ENCODE peak calls at places on chromosomes 2 and 18, in seven cellular contexts. X is DND-41, I is K562, N is IMR-90, C is H9, K is GM12878, L is fibroblast of lung. F is an unnamed sample.

GRCh38 chr18:25568926-25569325 is 217.0 kb upstream of the ZNF521 start:
- DNase-seq in K (no peak), I (no peak), L (no peak), N (no peak), X (no peak), C (no peak), F (no peak)

GRCh38 chr2:15969214-15969613 is 28.9 kb downstream of the MYCN start:
- DNase-seq in I (no peak), X (no peak), L (no peak), N (no peak), C (no peak), K (no peak), F (no peak)

GRCh38 chr2:182360012-182360662 is 66.7 kb downstream of the PDE1A start:
- DNase-seq in I (no peak), X (no peak), C (no peak), L (peak), K (no peak), N (peak), F (no peak)

GRCh38 chr2:241291977-241292376 is 23.5 kb downstream of the HDLBP start:
- DNase-seq in K (no peak), N (no peak), C (no peak), L (no peak), I (no peak), X (no peak), F (no peak)

GRCh38 chr2:118721817-118722551 is 125.5 kb downstream of the EN1 start:
- DNase-seq in N (no peak), X (no peak), L (peak), I (peak), C (no peak), K (no peak), F (no peak)

GRCh38 chr2:193584522-193584938 is 1389.8 kb upstream of the TMEFF2 start:
- DNase-seq in C (peak), I (no peak), K (no peak), L (peak), X (peak), N (peak), F (peak)

GRCh38 chr18:42336139-42336538 is 381.1 kb downstream of the PIK3C3 start:
- DNase-seq in C (no peak), K (no peak), I (no peak), N (no peak), X (no peak), L (no peak), F (no peak)

GRCh38 chr2:152617464-152618187 is 99.6 kb downstream of the PRPF40A start:
- DNase-seq in C (no peak), N (peak), I (no peak), L (peak), K (no peak), X (no peak), F (no peak)

GRCh38 chr2:106115250-106115649 is 78.9 kb downstream of the UXS1 start:
- DNase-seq in N (peak), X (no peak), L (peak), C (no peak), I (peak), K (no peak), F (peak)

GRCh38 chr2:62292190-62292589 is 96.3 kb downstream of the B3GNT2 start:
- DNase-seq in L (peak), X (no peak), C (no peak), I (no peak), N (peak), K (no peak), F (no peak)

GRCh38 chr18:77054606-77055428 is 77.8 kb downstream of the MBP start:
- DNase-seq in C (peak), N (peak), X (peak), I (peak), L (peak), K (peak), F (peak)

GRCh38 chr2:233059547-233059796 is 670 bp upstream of the INPP5D start:
- DNase-seq in C (no peak), K (no peak), I (peak), N (no peak), L (no peak), X (no peak), F (no peak)

GRCh38 chr2:239594772-239595608 is 194.2 kb upstream of the HDAC4 start:
- DNase-seq in C (peak), X (no peak), N (no peak), I (no peak), L (no peak), K (no peak), F (no peak)

GRCh38 chr2:200411831-200412230 is 98.0 kb downstream of the KCTD18 start:
- DNase-seq in N (peak), X (no peak), I (no peak), C (no peak), L (peak), K (no peak), F (peak)

GRCh38 chr2:69830045-69830905 is 815 bp downstream of the GMCL1 start:
- DNase-seq in L (peak), K (no peak), I (peak), N (no peak), C (peak), X (peak), F (peak)

GRCh38 chr18:79405781-79406575 is 10.2 kb downstream of the NFATC1 start:
- DNase-seq in N (no peak), L (no peak), K (peak), C (no peak), X (peak), I (no peak), F (no peak)

GRCh38 chr18:58364867-58365533 is 263.9 kb downstream of the ALPK2 start:
- DNase-seq in I (no peak), K (no peak), L (peak), N (peak), X (no peak), C (no peak), F (peak)

GRCh38 chr18:5543854-5544389 is at the start of gene EPB41L3:
- DNase-seq in L (peak), I (no peak), C (peak), K (no peak), X (no peak), N (peak), F (peak)

GRCh38 chr18:73511751-73512525 is 635.7 kb downstream of the FBXO15 start:
- DNase-seq in C (no peak), L (peak), K (no peak), N (peak), X (no peak), I (no peak), F (no peak)

GRCh38 chr2:58107803-58108710 is 61.5 kb downstream of the VRK2 start:
- DNase-seq in K (no peak), C (no peak), X (no peak), I (no peak), N (peak), L (peak), F (no peak)

GRCh38 chr2:196268538-196269338 is 97.4 kb upstream of the STK17B start:
- DNase-seq in N (peak), X (no peak), K (no peak), L (no peak), C (no peak), I (no peak), F (peak)

GRCh38 chr2:235709969-235710879 is 216.4 kb downstream of the AGAP1 start:
- DNase-seq in L (peak), K (no peak), I (peak), C (no peak), X (no peak), N (no peak), F (no peak)

GRCh38 chr2:1611886-1612285 is 132.4 kb downstream of the PXDN start:
- DNase-seq in C (no peak), X (no peak), L (no peak), K (no peak), I (no peak), N (no peak), F (no peak)

GRCh38 chr18:79956276-79956675 is 4.8 kb upstream of the SLC66A2 start:
- DNase-seq in L (no peak), X (no peak), C (no peak), I (no peak), N (no peak), K (no peak), F (no peak)

GRCh38 chr2:197168705-197169104 is 141.9 kb downstream of the ANKRD44 start:
- DNase-seq in I (peak), C (peak), L (peak), N (peak), X (peak), K (no peak), F (peak)

GRCh38 chr2:27776097-27776496 is 4.6 kb downstream of the MRPL33 start:
- DNase-seq in K (no peak), N (peak), L (peak), X (no peak), C (no peak), I (no peak), F (no peak)

GRCh38 chr2:123971564-123972318 is 53.3 kb upstream of the CNTNAP5 start:
- DNase-seq in L (no peak), I (no peak), C (no peak), X (no peak), K (no peak), N (no peak), F (no peak)

DNA sequence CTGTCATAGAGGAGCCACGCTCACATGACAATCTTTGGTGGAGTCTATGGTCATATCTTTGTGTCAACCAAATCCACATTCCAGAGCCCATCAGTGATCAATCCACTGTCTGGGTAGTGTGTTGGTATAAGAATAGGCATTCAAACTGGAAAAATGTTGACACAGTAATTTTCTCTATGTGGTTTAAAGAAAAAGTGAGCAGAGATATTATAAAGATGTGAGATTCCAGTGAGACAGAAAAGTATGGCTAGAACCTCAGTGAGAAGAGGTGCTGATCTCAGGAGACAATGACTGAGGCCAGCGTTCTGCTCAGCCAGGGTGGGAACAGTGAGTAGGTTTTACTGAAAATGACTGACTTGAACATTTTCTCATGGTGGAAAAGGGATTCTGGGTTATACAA is 215.0 kb downstream of the IRS1 start:
- DNase-seq in K (no peak), C (no peak), N (no peak), I (no peak), L (no peak), X (no peak), F (no peak)
- H3K4me2 ChIP-seq in K (no peak), C (no peak), N (no peak), I (no peak), L (no peak), X (no peak), F (no peak)

GRCh38 chr2:165627463-165627862 is 158.0 kb downstream of the CSRNP3 start:
- DNase-seq in L (peak), X (no peak), K (no peak), N (peak), I (no peak), C (no peak), F (no peak)

GRCh38 chr2:165629776-165630175 is 160.3 kb downstream of the CSRNP3 start:
- DNase-seq in K (no peak), X (no peak), I (no peak), C (no peak), L (no peak), N (no peak), F (no peak)

GRCh38 chr2:165632594-165632993 is 161.5 kb downstream of the GALNT3 start:
- DNase-seq in K (no peak), N (no peak), L (no peak), I (no peak), X (no peak), C (no peak), F (no peak)

GRCh38 chr2:165633431-165633830 is 160.6 kb downstream of the GALNT3 start:
- DNase-seq in X (no peak), L (no peak), I (no peak), K (no peak), C (no peak), N (no peak), F (peak)

DNA sequence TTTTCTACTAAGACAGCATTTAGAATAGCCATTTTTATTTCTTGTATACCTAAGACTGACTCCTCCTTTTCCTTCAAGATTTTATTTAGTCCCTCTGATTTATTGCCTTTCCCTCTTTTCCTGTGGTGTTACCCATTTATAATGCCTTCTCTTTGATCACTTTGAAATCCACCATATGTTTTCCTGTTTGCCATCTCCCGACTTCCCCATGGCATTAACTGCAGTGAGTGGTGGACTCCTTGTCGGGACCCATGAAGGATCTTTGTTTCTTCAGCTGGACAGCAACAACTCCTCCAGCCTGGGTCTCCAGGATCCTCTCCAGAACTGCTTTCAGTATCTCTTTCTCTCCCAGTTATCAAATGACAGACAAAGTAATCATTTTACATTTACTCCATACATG is 160.8 kb downstream of the CSRNP3 start:
- DNase-seq in N (no peak), I (no peak), L (no peak), K (no peak), X (no peak), C (no peak), F (no peak)
- H3K4me2 ChIP-seq in N (no peak), I (no peak), L (no peak), K (no peak), X (no peak), C (no peak), F (no peak)

GRCh38 chr2:20562540-20563225 is 88.2 kb downstream of the HS1BP3 start:
- DNase-seq in I (no peak), L (no peak), N (no peak), C (peak), K (no peak), X (no peak), F (peak)

GRCh38 chr2:20563251-20563650 is 87.6 kb downstream of the HS1BP3 start:
- DNase-seq in X (no peak), C (no peak), N (no peak), L (no peak), I (no peak), K (no peak), F (no peak)

GRCh38 chr2:20560011-20560410 is 90.9 kb downstream of the HS1BP3 start:
- DNase-seq in N (no peak), C (no peak), I (no peak), K (no peak), X (no peak), L (no peak), F (no peak)

GRCh38 chr2:20560891-20561702 is 89.8 kb downstream of the HS1BP3 start:
- DNase-seq in N (no peak), C (no peak), X (no peak), I (no peak), K (no peak), L (no peak), F (no peak)

DNA sequence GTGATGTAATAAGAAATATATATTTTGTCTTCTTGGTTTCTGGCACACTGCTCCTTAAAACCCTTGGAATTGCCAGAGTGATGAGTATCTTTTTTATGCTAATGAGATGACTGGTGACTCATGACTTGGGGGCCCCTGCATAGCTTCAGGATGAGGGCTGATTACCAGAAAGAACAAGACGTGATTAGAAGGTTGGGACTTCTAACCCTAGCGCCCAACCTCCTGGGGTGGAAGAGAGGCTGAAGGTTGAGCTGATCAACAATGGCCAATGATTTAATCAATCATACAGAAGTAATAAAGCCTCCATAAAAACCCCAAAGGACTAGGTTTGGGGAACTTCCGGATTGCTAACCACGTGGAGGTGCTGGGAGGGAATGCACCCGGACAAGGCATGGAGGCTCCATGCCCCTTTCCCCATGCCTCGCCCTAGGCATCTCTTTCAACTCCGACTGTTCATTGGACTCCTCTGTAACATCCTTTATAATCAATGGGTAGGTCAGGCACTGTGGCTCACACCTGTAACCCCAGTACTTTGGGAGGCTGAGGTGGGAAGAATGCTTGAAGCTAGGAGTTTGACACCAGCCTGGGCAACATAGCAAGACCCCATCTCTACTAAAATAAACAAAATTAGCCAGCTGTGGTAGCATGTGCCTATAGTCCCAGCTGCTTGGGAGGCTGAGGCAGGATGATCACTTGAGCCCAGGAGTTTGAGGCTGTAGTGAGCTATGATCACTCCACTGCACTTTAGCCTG is 89.0 kb downstream of the HS1BP3 start:
- DNase-seq in K (no peak), X (no peak), C (no peak), N (peak), L (peak), I (peak), F (peak)
- H3K4me2 ChIP-seq in K (no peak), X (no peak), C (no peak), N (peak), L (peak), I (no peak), F (no peak)

DNA sequence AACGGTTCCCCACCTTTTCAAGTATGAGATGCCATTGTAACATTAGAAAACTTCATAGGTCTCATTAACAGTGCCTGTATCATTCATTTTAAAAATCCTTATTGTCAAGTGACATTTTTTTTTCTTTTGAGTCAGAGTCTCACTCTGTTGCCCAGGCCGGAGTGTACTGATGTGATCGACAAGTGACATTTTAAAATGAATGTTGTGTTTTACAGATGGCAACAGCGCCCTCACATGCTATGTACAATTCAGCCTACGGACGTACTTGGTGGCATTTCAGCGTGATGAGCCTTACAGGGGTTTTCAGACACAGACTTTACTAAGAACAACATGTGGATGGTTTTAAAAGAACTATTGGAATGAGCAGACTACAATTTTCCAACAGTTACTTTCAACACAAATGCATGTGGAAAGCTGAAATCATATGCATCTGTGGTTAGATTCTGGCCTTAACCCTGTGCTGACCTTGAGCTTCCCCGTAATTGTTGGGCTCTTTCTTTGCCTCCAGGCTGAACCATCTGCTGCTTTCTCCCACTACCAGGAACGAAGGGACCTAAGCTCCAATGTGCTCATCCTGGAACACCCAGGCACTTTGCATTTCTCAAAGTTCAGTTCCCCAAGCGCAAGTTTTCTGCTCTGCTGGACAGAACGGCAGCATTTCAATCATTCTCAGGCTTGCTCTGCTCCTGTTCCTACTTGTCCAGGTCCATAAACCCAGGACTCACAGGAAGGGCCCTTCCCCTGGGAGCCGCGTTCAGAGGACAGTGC is 119.9 kb upstream of the NDUFV2 start:
- DNase-seq in X (peak), C (no peak), I (no peak), L (peak), K (no peak), N (peak), F (peak)
- H3K4me2 ChIP-seq in X (no peak), C (no peak), I (peak), L (no peak), K (no peak), N (no peak), F (no peak)

GRCh38 chr2:38527338-38528007 is 75.3 kb downstream of the HNRNPLL start:
- DNase-seq in K (no peak), X (no peak), I (no peak), N (no peak), L (no peak), C (no peak), F (no peak)
- H3K4me2 ChIP-seq in K (peak), X (peak), I (peak), N (peak), L (peak), C (peak), F (no peak)

GRCh38 chr18:35949090-35949489 is 23.4 kb upstream of the RMP24 start:
- DNase-seq in L (no peak), C (no peak), X (no peak), K (no peak), N (no peak), I (no peak), F (no peak)
- H3K4me2 ChIP-seq in L (no peak), C (peak), X (no peak), K (no peak), N (no peak), I (no peak), F (no peak)

GRCh38 chr18:75216212-75216925 is 5.8 kb downstream of the TSHZ1 start:
- DNase-seq in K (no peak), X (no peak), N (peak), L (no peak), I (no peak), C (no peak), F (no peak)
- H3K4me2 ChIP-seq in K (peak), X (peak), N (peak), L (no peak), I (no peak), C (no peak), F (no peak)

F was measured in mesendoderm.